ENCODE peak calls at places on chromosomes 5 and 9, in six cellular contexts. R is HCT116, C is breast epithelium, U is Panc1, K is GM23338, W is sigmoid colon. O is an unnamed sample.

GRCh38 chr5:178590924-178591423 is 781 bp upstream of the COL23A1 start:
- DNase-seq in R (no peak), C (no peak), U (no peak), K (no peak), W (no peak), O (no peak)

GRCh38 chr9:108639736-108640135 is 216.1 kb downstream of the ACTL7B start:
- DNase-seq in R (no peak), C (no peak), U (no peak), K (no peak), W (no peak), O (no peak)

GRCh38 chr9:14298607-14299022 is 15.3 kb downstream of the NFIB start:
- DNase-seq in R (no peak), C (no peak), U (no peak), K (no peak), W (no peak), O (no peak)

GRCh38 chr5:1516615-1517601 is 6.9 kb downstream of the LPCAT1 start:
- DNase-seq in R (no peak), C (no peak), U (no peak), K (no peak), W (peak; percentile 54), O (peak; percentile 56)

GRCh38 chr5:114412509-114413171 is 50.8 kb downstream of the KCNN2 start:
- DNase-seq in R (peak; percentile 12), C (no peak), U (no peak), K (no peak), W (no peak), O (no peak)

GRCh38 chr9:98002808-98003207 is 19.7 kb downstream of the ANP32B start:
- DNase-seq in R (no peak), C (peak; percentile 47), U (no peak), K (no peak), W (no peak), O (no peak)

GRCh38 chr5:157387683-157388093 is 72.3 kb upstream of the NIPAL4 start:
- DNase-seq in R (peak; percentile 38), C (no peak), U (peak; percentile 46), K (no peak), W (peak; percentile 86), O (no peak)

GRCh38 chr5:156779436-156779835 is 70.7 kb upstream of the PPP1R2B start:
- DNase-seq in R (no peak), C (no peak), U (no peak), K (no peak), W (no peak), O (no peak)

GRCh38 chr9:76756273-76756650 is 8.0 kb upstream of the PCA3 start:
- DNase-seq in R (no peak), C (no peak), U (no peak), K (peak; percentile 75), W (peak; percentile 63), O (no peak)

GRCh38 chr5:177595026-177595585 is 3.1 kb downstream of the TMED9 start:
- DNase-seq in R (no peak), C (no peak), U (no peak), K (no peak), W (peak; percentile 47), O (peak; percentile 12)

GRCh38 chr9:117546894-117547293 is 132.0 kb upstream of the ASTN2 start:
- DNase-seq in R (no peak), C (no peak), U (no peak), K (peak; percentile 17), W (no peak), O (no peak)

GRCh38 chr9:112179816-112180215 is 4.7 kb upstream of the SUSD1 start:
- DNase-seq in R (no peak), C (no peak), U (no peak), K (no peak), W (no peak), O (no peak)

GRCh38 chr5:9168791-9169611 is 376.9 kb downstream of the SEMA5A start:
- DNase-seq in R (no peak), C (no peak), U (no peak), K (no peak), W (no peak), O (no peak)

GRCh38 chr5:482021-482420 is 39.0 kb downstream of the EXOC3 start:
- DNase-seq in R (no peak), C (no peak), U (no peak), K (no peak), W (no peak), O (peak; percentile 59)

GRCh38 chr5:482506-482905 is 39.5 kb downstream of the EXOC3 start:
- DNase-seq in R (no peak), C (no peak), U (no peak), K (no peak), W (no peak), O (peak; percentile 81)

GRCh38 chr5:483011-483410 is 40.0 kb downstream of the EXOC3 start:
- DNase-seq in R (no peak), C (no peak), U (no peak), K (no peak), W (no peak), O (peak; percentile 78)

GRCh38 chr5:484556-484955 is 39.7 kb downstream of the SLC9A3 start:
- DNase-seq in R (no peak), C (no peak), U (no peak), K (no peak), W (no peak), O (no peak)

DNA sequence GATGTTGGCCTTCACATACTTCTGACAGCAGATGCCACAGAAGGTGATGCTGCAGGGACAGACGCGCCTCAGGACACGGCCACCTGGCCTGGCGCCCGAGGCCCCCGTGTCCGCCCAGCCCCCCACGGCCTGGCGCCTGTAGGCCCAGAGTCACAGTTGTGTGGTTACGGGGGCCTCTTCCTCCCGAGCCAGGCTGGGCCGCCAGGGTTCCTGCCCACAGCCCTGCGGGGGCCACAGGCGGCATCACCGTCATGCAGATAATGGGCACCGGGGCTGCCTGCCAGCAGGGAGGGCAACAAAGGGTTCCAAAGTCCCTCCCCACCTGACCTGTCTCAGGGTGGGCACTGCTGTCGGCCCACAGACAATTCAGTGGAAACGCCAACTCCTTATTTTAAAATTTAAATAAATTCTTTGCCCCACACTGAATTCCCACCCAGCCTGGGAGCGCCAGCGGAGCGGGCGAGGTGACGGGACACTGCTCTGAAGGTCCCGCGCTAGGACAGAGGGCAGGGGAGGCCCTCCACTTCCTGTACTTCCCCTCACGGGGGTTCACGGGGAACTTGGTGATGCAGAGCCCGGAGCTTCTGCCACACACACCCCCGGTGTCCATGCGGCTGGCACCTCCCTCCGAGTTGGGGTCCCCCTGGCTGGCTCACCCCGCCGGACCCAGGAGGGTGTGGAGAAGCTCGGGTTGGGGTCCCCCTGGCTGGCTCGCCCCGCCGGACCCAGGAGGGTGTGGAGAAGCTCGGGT is 40.6 kb downstream of the EXOC3 start:
- DNase-seq in R (no peak), C (no peak), U (no peak), K (no peak), W (no peak), O (no peak)
- H3K27me3 ChIP-seq in R (no peaks in the 10 kb centered on the region), C (peaks cover 80% of the 10 kb centered on the region), U (no peaks in the 10 kb centered on the region), K (no peaks in the 10 kb centered on the region), W (peaks cover 75% of the 10 kb centered on the region), O (peaks cover 14% of the 10 kb centered on the region)

GRCh38 chr5:115816226-115817042 is at the start of gene CDO1:
- DNase-seq in R (no peak), C (no peak), U (no peak), K (peak; percentile 83), W (peak; percentile 71), O (no peak)
- TF ChIP-seq POLR2AphosphoS5 in R (no peak), C (peak; percentile 42), U (no peak), K (peak; percentile 87), W (peak; percentile 47), O (peak; percentile 45)

GRCh38 chr5:31918739-31919138 is 255.4 kb downstream of the GOLPH3 start:
- DNase-seq in R (no peak), C (no peak), U (no peak), K (no peak), W (no peak), O (no peak)
- H3K4me1 ChIP-seq in R (no peaks in the 10 kb centered on the region), C (no peaks in the 10 kb centered on the region), U (no peaks in the 10 kb centered on the region), K (peaks cover 3% of the 10 kb centered on the region), W (no peaks in the 10 kb centered on the region), O (peaks cover 6% of the 10 kb centered on the region)

GRCh38 chr9:126614455-126615248 is 924 bp downstream of the LMX1B start:
- DNase-seq in R (no peak), C (no peak), U (no peak), K (peak; percentile 52), W (peak; percentile 35), O (no peak)

GRCh38 chr9:126617003-126617739 is 3.4 kb downstream of the LMX1B start:
- DNase-seq in R (no peak), C (no peak), U (no peak), K (peak; percentile 20), W (no peak), O (no peak)

GRCh38 chr9:126616521-126616976 is 2.8 kb downstream of the LMX1B start:
- DNase-seq in R (no peak), C (no peak), U (no peak), K (peak; percentile 46), W (no peak), O (no peak)

GRCh38 chr9:126615251-126615790 is 1.6 kb downstream of the LMX1B start:
- DNase-seq in R (no peak), C (peak; percentile 72), U (no peak), K (peak; percentile 67), W (no peak), O (peak; percentile 85)

GRCh38 chr9:126615791-126616447 is 2.2 kb downstream of the LMX1B start:
- DNase-seq in R (no peak), C (no peak), U (no peak), K (peak; percentile 69), W (no peak), O (no peak)
- H3K27me3 ChIP-seq in R (no peaks in the 10 kb centered on the region), C (peaks cover 25% of the 10 kb centered on the region), U (no peaks in the 10 kb centered on the region), K (peaks cover 94% of the 10 kb centered on the region), W (peaks cover 96% of the 10 kb centered on the region), O (peaks cover 85% of the 10 kb centered on the region)

GRCh38 chr9:105062222-105062850 is 134.4 kb upstream of the ABCA1 start:
- DNase-seq in R (no peak), C (no peak), U (no peak), K (no peak), W (no peak), O (no peak)
- TF ChIP-seq POLR2AphosphoS5 in R (no peak), C (no peak), U (no peak), K (no peak), W (no peak), O (no peak)

GRCh38 chr5:116145416-116145815 is 60.6 kb downstream of the COMMD10 start:
- DNase-seq in R (no peak), C (no peak), U (no peak), K (no peak), W (no peak), O (no peak)
- H3K4me1 ChIP-seq in R (no peaks in the 10 kb centered on the region), C (no peaks in the 10 kb centered on the region), U (no peaks in the 10 kb centered on the region), K (no peaks in the 10 kb centered on the region), W (no peaks in the 10 kb centered on the region), O (no peaks in the 10 kb centered on the region)

DNA sequence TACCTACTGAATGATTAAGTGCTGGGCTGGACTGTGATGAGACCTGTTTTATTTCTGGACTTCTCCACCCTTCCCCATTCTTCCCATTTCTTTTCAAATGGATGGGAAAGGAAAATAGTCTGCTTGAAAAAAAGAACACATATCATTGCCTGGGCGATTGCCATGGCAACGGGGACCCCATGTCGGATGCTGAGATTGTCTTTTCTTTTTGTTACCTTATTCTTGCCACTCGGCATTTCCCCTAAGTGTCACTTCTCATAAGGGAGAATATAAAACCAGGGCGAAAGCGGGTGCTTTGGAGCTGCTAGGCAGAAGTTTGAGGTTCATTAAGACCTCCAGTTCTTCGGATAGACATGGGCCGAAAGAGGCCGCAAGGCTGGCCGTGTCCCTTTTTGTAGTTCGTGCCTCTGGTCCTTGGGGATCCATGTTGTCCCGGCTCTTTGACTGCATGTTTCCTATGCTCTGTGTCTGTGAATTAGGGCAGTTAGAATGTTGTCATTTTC is 760 bp downstream of the FGD3 start:
- DNase-seq in R (no peak), C (no peak), U (no peak), K (no peak), W (no peak), O (no peak)
- H3K27me3 ChIP-seq in R (no peaks in the 10 kb centered on the region), C (no peaks in the 10 kb centered on the region), U (no peaks in the 10 kb centered on the region), K (no peaks in the 10 kb centered on the region), W (peaks cover 35% of the 10 kb centered on the region), O (no peaks in the 10 kb centered on the region)